ENCODE peak calls at places on chromosomes 5 and 9, in four cellular contexts. C is cardiac muscle cell, X is PC-3, G is IMR-90. S is an unnamed sample.
A peak's percentile ranks its signal among the peaks of the same experiment; 100 is the strongest.

GRCh38 chr9:35903049-35903448 is 3.0 kb upstream of the HRCT1 start:
- DNase-seq in C (peak; percentile 75), X (peak; percentile 68), G (peak; percentile 65), S (peak; percentile 78)

GRCh38 chr9:135152608-135153337 is 65.3 kb downstream of the OLFM1 start:
- DNase-seq in C (no peak), X (no peak), G (no peak), S (no peak)

GRCh38 chr9:3534614-3535404 is 9.0 kb upstream of the RFX3 start:
- DNase-seq in C (no peak), X (no peak), G (no peak), S (no peak)

GRCh38 chr5:157271740-157272271 is 5.9 kb downstream of the CYFIP2 start:
- DNase-seq in C (no peak), X (no peak), G (no peak), S (no peak)

GRCh38 chr9:114395196-114395595 is 7.4 kb upstream of the AKNA start:
- DNase-seq in C (no peak), X (no peak), G (no peak), S (no peak)

GRCh38 chr9:82675605-82676004 is 387.3 kb downstream of the RASEF start:
- DNase-seq in C (no peak), X (no peak), G (no peak), S (no peak)

GRCh38 chr5:87411586-87412416 is 929 bp downstream of the CCNH start:
- DNase-seq in C (peak; percentile 65), X (peak; percentile 53), G (peak; percentile 63), S (peak; percentile 68)

GRCh38 chr9:113587471-113588031 is 124.0 kb downstream of the RGS3 start:
- DNase-seq in C (peak; percentile 61), X (no peak), G (peak; percentile 38), S (peak; percentile 62)

GRCh38 chr9:134526798-134527492 is 114.7 kb upstream of the COL5A1 start:
- DNase-seq in C (peak; percentile 12), X (no peak), G (no peak), S (no peak)

GRCh38 chr9:112784020-112784788 is 33.6 kb downstream of the SNX30 start:
- DNase-seq in C (peak; percentile 52), X (no peak), G (peak; percentile 59), S (peak; percentile 41)

GRCh38 chr5:105101597-105101996 is 1539.0 kb upstream of the NUDT12 start:
- DNase-seq in C (peak; percentile 0), X (peak; percentile 14), G (no peak), S (peak; percentile 24)

GRCh38 chr5:58925627-58926545 is 343.0 kb downstream of the RAB3C start:
- DNase-seq in C (no peak), X (no peak), G (no peak), S (no peak)

GRCh38 chr9:129471201-129472019 is 149.5 kb downstream of the C9orf50 start:
- DNase-seq in C (no peak), X (no peak), G (no peak), S (no peak)

GRCh38 chr9:37025381-37026084 is 8.5 kb downstream of the PAX5 start:
- DNase-seq in C (no peak), X (no peak), G (no peak), S (no peak)

GRCh38 chr5:141605523-141606277 is 13.1 kb downstream of the DIAPH1 start:
- DNase-seq in C (peak; percentile 84), X (no peak), G (no peak), S (peak; percentile 92)

GRCh38 chr5:176673651-176674583 is 26.6 kb downstream of the TSPAN17 start:
- DNase-seq in C (no peak), X (no peak), G (no peak), S (no peak)

GRCh38 chr5:82105457-82105856 is 133.6 kb downstream of the ATG10 start:
- DNase-seq in C (no peak), X (peak; percentile 5), G (peak; percentile 20), S (no peak)

GRCh38 chr5:155343468-155343867 is 329.9 kb downstream of the KIF4B start:
- DNase-seq in C (no peak), X (no peak), G (no peak), S (no peak)

GRCh38 chr5:101678494-101679193 is 617.4 kb downstream of the SLCO4C1 start:
- DNase-seq in C (peak; percentile 60), X (peak; percentile 83), G (peak; percentile 47), S (peak; percentile 67)

GRCh38 chr9:34363619-34364351 is 12.9 kb downstream of the MYORG start:
- DNase-seq in C (peak; percentile 71), X (no peak), G (no peak), S (peak; percentile 82)

GRCh38 chr5:10157085-10157669 is 92.5 kb downstream of the ATPSCKMT start:
- DNase-seq in C (no peak), X (no peak), G (no peak), S (no peak)

GRCh38 chr9:98517710-98518109 is 191.0 kb downstream of the GABBR2 start:
- DNase-seq in C (no peak), X (no peak), G (no peak), S (no peak)

GRCh38 chr5:124661317-124662141 is 84.9 kb downstream of the ZNF608 start:
- DNase-seq in C (peak; percentile 87), X (peak; percentile 67), G (peak; percentile 92), S (peak; percentile 70)

GRCh38 chr9:72894342-72894741 is 58.5 kb downstream of the ALDH1A1 start:
- DNase-seq in C (no peak), X (no peak), G (peak; percentile 4), S (no peak)

GRCh38 chr5:171453056-171453725 is 33.7 kb downstream of the FGF18 start:
- DNase-seq in C (no peak), X (no peak), G (no peak), S (no peak)

GRCh38 chr5:107542428-107542827 is 128.3 kb downstream of the EFNA5 start:
- DNase-seq in C (peak; percentile 95), X (peak; percentile 96), G (peak; percentile 64), S (peak; percentile 98)

GRCh38 chr9:9557804-9558334 is 1054.9 kb downstream of the PTPRD start:
- DNase-seq in C (no peak), X (no peak), G (no peak), S (no peak)

GRCh38 chr9:12708562-12709298 is 15.5 kb downstream of the TYRP1 start:
- DNase-seq in C (peak; percentile 65), X (peak; percentile 86), G (peak; percentile 71), S (peak; percentile 88)

GRCh38 chr9:93336720-93337119 is 114.8 kb upstream of the FAM120A start:
- DNase-seq in C (no peak), X (no peak), G (no peak), S (no peak)

GRCh38 chr5:124231240-124231639 is 515.2 kb downstream of the ZNF608 start:
- DNase-seq in C (no peak), X (no peak), G (no peak), S (no peak)

GRCh38 chr9:109143881-109144562 is 23.0 kb downstream of the FRRS1L start:
- DNase-seq in C (peak; percentile 30), X (peak; percentile 61), G (peak; percentile 13), S (peak; percentile 24)

GRCh38 chr9:69955536-69956355 is 87.9 kb upstream of the MAMDC2 start:
- DNase-seq in C (no peak), X (no peak), G (no peak), S (no peak)

GRCh38 chr9:68683433-68683832 is 21.6 kb upstream of the PIP5K1B start:
- DNase-seq in C (no peak), X (no peak), G (no peak), S (no peak)

GRCh38 chr5:169507051-169507450 is 76.5 kb upstream of the SPDL1 start:
- DNase-seq in C (peak; percentile 11), X (no peak), G (no peak), S (no peak)

GRCh38 chr5:140926903-140927573 is 939 bp downstream of the PCDHAC1 start:
- DNase-seq in C (peak; percentile 28), X (peak; percentile 37), G (no peak), S (peak; percentile 21)

GRCh38 chr9:34203275-34204010 is 24.6 kb downstream of the UBAP1 start:
- DNase-seq in C (no peak), X (no peak), G (no peak), S (peak; percentile 54)

GRCh38 chr5:53537711-53538110 is 22.7 kb upstream of the NDUFS4 start:
- DNase-seq in C (peak; percentile 17), X (no peak), G (no peak), S (peak; percentile 17)

GRCh38 chr5:179793470-179794139 is at the start of gene LTC4S:
- DNase-seq in C (peak; percentile 92), X (no peak), G (peak; percentile 27), S (peak; percentile 93)

GRCh38 chr5:145637396-145637795 is 197.7 kb downstream of the PRELID2 start:
- DNase-seq in C (no peak), X (no peak), G (peak; percentile 45), S (no peak)

GRCh38 chr9:123225374-123225813 is 43.0 kb downstream of the STRBP start:
- DNase-seq in C (peak; percentile 71), X (peak; percentile 45), G (peak; percentile 90), S (peak; percentile 64)
- TF ChIP-seq CTCF in C (peak; percentile 66), X (peak; percentile 59), G (peak; percentile 69), S (peak; percentile 54)

GRCh38 chr5:173324115-173325001 is 3.9 kb downstream of the STC2 start:
- DNase-seq in C (peak; percentile 97), X (no peak), G (peak; percentile 89), S (peak; percentile 97)
- H3K4me3 ChIP-seq in C (no peak overlapping the region), X (no peak overlapping the region), G (peak overlapping the region; percentile 89), S (peak overlapping the region; percentile 85)

DNA sequence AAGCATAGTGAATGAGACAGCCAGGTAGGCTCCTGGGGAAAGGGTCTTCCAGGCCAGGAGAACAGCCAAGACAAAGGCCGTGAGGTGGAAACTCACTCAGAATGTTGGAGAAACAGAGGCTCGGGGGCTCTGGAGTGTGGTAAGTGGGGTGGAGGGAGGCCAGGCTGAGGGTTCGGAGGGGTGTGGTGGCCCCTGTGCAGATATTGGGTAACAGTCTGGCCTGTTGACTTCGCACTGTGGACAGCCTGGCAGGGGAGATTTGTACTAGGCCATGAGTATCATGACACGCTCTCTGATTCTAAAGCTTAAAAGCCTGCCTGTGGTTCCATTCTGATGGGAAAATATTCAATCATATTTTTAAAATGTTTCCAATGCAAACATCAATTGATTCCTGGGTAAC is 239.3 kb downstream of the GADD45G start:
- DNase-seq in C (no peak), X (no peak), G (no peak), S (no peak)
- TF ChIP-seq CTCF in C (no peak), X (no peak), G (no peak), S (no peak)

DNA sequence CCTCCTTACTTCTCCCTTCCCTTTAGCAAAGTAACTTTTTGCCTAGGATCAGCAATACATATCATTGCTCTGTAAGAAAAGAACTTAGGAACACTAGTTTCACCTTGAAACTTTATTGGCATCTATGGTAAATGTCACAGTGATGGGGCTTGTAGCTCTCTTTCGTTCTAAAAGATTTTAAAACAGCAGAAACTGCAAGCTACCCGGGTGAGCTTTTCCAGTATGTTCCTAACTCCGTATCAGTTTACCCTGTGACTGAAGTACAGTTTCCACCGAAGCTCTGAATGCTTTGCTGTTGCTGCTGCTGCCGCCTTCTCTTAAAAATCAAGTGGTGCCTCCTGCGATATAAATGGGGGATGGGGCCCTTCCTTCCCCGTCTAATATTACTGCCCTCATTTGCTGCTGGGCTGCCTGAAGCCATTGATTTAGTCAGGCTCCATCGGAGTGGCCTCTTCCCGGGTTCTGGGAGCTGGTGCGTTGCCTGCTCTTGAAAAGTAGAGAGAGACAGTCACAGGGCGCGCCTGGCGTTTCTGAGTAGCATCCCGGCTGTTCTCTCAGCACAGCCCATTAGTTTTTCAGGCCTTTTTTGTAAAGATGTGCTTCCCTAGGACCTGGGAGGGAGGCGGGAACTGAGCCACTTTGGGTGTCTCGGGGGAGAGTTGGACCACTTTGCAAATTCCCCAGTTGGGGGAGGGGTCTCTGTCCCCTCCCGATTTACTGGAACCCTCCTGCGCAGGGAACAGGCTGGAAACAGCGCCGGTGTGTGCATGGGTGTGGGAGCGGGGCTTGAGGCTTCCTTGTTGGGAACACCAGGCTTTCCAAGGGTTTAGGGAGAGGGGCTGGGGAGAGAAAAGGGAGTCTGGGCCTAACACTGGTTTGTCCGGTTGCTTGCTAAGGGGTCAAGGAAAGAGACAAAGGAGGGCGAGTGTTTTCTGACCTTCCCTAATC is 4.5 kb downstream of the PRDM6 start:
- DNase-seq in C (no peak), X (no peak), G (peak; percentile 30), S (no peak)
- H3K4me3 ChIP-seq in C (no peak overlapping the region), X (no peak overlapping the region), G (no peak overlapping the region), S (no peak overlapping the region)

GRCh38 chr5:137051165-137051564 is 448.0 kb downstream of the SPOCK1 start:
- DNase-seq in C (no peak), X (peak; percentile 52), G (peak; percentile 11), S (peak; percentile 45)
- TF ChIP-seq CTCF in C (peak; percentile 28), X (peak; percentile 65), G (peak; percentile 49), S (peak; percentile 30)